ENCODE peak calls at places on chromosomes 2 and 18, in seven cellular contexts. V is activated naive CD8-positive, alpha-beta T cell treated with anti-CD3 and anti-CD28 coated beads, Interleukin-2, amount 50 U/mL, for 24 hours; X is sigmoid colon; U is fibroblast of the conjunctiva; E is NCI-H748 treated with DMSO at 0.1 percent for 48 hours; B is frontal cortex; D is amniotic epithelial cell. T is an unnamed sample.

GRCh38 chr2:70089946-70090523 is 2.8 kb downstream of the PCBP1 start:
- DNase-seq in X (no peak), U (no peak), D (no peak), V (no peak), E (no peak), B (no peak), T (no peak)

GRCh38 chr2:200619275-200619674 is 33.5 kb downstream of the AOX1 start:
- DNase-seq in B (no peak), V (no peak), E (no peak), D (peak), U (no peak), X (no peak), T (no peak)

GRCh38 chr2:221346411-221346810 is 225.7 kb downstream of the EPHA4 start:
- DNase-seq in X (no peak), B (no peak), D (no peak), U (peak), V (no peak), E (no peak), T (no peak)

GRCh38 chr2:99471635-99472326 is 18.0 kb downstream of the REV1 start:
- DNase-seq in B (no peak), V (no peak), E (peak), X (no peak), U (no peak), D (no peak), T (no peak)

GRCh38 chr18:5518179-5518770 is 25.5 kb downstream of the EPB41L3 start:
- DNase-seq in D (no peak), B (no peak), E (no peak), X (no peak), V (no peak), U (no peak), T (no peak)

GRCh38 chr2:189444322-189444721 is 3.0 kb downstream of the WDR75 start:
- DNase-seq in V (peak), B (no peak), X (no peak), E (no peak), U (no peak), D (peak), T (no peak)

GRCh38 chr2:186588940-186589732 is 720 bp upstream of the ITGAV start:
- DNase-seq in E (peak), U (no peak), X (no peak), D (no peak), B (no peak), V (no peak), T (no peak)

GRCh38 chr2:70111752-70112591 is 24.7 kb downstream of the PCBP1 start:
- DNase-seq in B (no peak), X (peak), V (no peak), D (peak), E (no peak), U (no peak), T (no peak)

GRCh38 chr2:157192445-157193423 is 64.8 kb upstream of the GALNT5 start:
- DNase-seq in V (no peak), U (no peak), E (no peak), B (no peak), X (no peak), D (peak), T (no peak)

GRCh38 chr2:117359266-117359970 is 455.1 kb upstream of the DDX18 start:
- DNase-seq in X (no peak), E (peak), B (no peak), D (no peak), U (no peak), V (no peak), T (no peak)

GRCh38 chr2:135909976-135910375 is 33.7 kb upstream of the MCM6 start:
- DNase-seq in E (no peak), V (no peak), D (peak), B (no peak), U (peak), X (no peak), T (no peak)

GRCh38 chr2:23513881-23514793 is 129.2 kb downstream of the KLHL29 start:
- DNase-seq in E (no peak), B (no peak), D (peak), X (peak), V (no peak), U (no peak), T (no peak)

GRCh38 chr2:105785095-105785847 is 40.6 kb downstream of the NCK2 start:
- DNase-seq in U (no peak), X (no peak), V (no peak), D (no peak), B (no peak), E (peak), T (no peak)

GRCh38 chr2:112881217-112882000 is 29.6 kb upstream of the IL37 start:
- DNase-seq in B (peak), E (no peak), D (peak), U (no peak), V (peak), X (no peak), T (no peak)

GRCh38 chr18:7688580-7688979 is 121.5 kb downstream of the PTPRM start:
- DNase-seq in V (no peak), B (no peak), U (no peak), E (no peak), D (no peak), X (no peak), T (no peak)

GRCh38 chr18:33755918-33756590 is 178.0 kb downstream of the ASXL3 start:
- DNase-seq in V (no peak), U (peak), D (peak), X (peak), E (peak), B (no peak), T (no peak)

GRCh38 chr2:144925886-144926285 is 406.0 kb upstream of the ZEB2 start:
- DNase-seq in X (no peak), V (no peak), E (no peak), D (no peak), B (no peak), U (no peak), T (no peak)

GRCh38 chr18:79383388-79384056 is 12.2 kb upstream of the NFATC1 start:
- DNase-seq in X (peak), D (no peak), V (no peak), E (no peak), U (no peak), B (no peak), T (no peak)

GRCh38 chr2:190379249-190379964 is 28.7 kb upstream of the MFSD6 start:
- DNase-seq in U (peak), X (no peak), E (no peak), B (no peak), V (no peak), D (peak), T (no peak)